ENCODE peak calls at places on chromosomes 12 and 14, in seven cellular contexts. A is body of pancreas, D is astrocyte, T is HCT116, H is HFF-Myc, Q is heart right ventricle, K is psoas muscle. L is an unnamed sample.
A peak's percentile ranks its signal among the peaks of the same experiment; 100 is the strongest.

GRCh38 chr14:68285421-68286179 is 466.0 kb downstream of the RAD51B start:
- DNase-seq in H (no peak), K (no peak), A (peak; percentile 9), Q (no peak), T (no peak), D (no peak), L (no peak)

GRCh38 chr12:17954788-17955187 is 135.2 kb downstream of the RERGL start:
- DNase-seq in Q (no peak), H (no peak), D (no peak), A (no peak), K (no peak), T (no peak), L (no peak)

GRCh38 chr12:114013601-114014345 is 47.6 kb upstream of the RBM19 start:
- DNase-seq in D (no peak), T (peak; percentile 31), H (peak; percentile 40), A (no peak), K (no peak), Q (no peak), L (peak; percentile 56)

GRCh38 chr14:80535171-80535570 is 323.9 kb upstream of the DIO2 start:
- DNase-seq in D (no peak), T (no peak), K (no peak), H (no peak), A (no peak), Q (no peak), L (no peak)

GRCh38 chr12:99983721-99984258 is 946 bp downstream of the ANKS1B start:
- DNase-seq in T (no peak), K (no peak), H (no peak), Q (no peak), D (no peak), A (peak; percentile 3), L (no peak)

GRCh38 chr12:52715416-52715815 is 12.1 kb upstream of the KRT77 start:
- DNase-seq in K (no peak), T (peak; percentile 16), Q (no peak), D (no peak), H (no peak), A (peak; percentile 10), L (no peak)

GRCh38 chr14:60226296-60226695 is 22.7 kb upstream of the PPM1A start:
- DNase-seq in T (no peak), A (no peak), K (no peak), H (no peak), D (no peak), Q (no peak), L (no peak)

GRCh38 chr12:124592050-124592449 is 24.6 kb upstream of the NCOR2 start:
- DNase-seq in T (no peak), A (no peak), Q (no peak), H (no peak), K (no peak), D (peak; percentile 74), L (peak; percentile 53)

GRCh38 chr14:75003250-75004027 is 718 bp downstream of the EIF2B2 start:
- DNase-seq in K (no peak), H (no peak), D (no peak), T (no peak), A (no peak), Q (no peak), L (no peak)

GRCh38 chr14:64948612-64949210 is 6.2 kb upstream of the GPX2 start:
- DNase-seq in H (no peak), K (no peak), D (no peak), A (no peak), T (no peak), Q (no peak), L (no peak)

GRCh38 chr14:22520235-22520634 is 68.8 kb downstream of the DAD1 start:
- DNase-seq in K (no peak), H (peak; percentile 63), Q (no peak), D (peak; percentile 89), A (no peak), T (no peak), L (peak; percentile 11)

GRCh38 chr12:102429755-102430154 is 50.6 kb downstream of the IGF1 start:
- DNase-seq in T (no peak), Q (no peak), A (no peak), K (peak; percentile 44), H (no peak), D (no peak), L (no peak)

GRCh38 chr14:89617471-89618291 is 200.6 kb upstream of the FOXN3 start:
- DNase-seq in D (peak; percentile 66), T (no peak), A (peak; percentile 52), Q (peak; percentile 13), H (no peak), K (peak; percentile 24), L (peak; percentile 51)

GRCh38 chr12:14919455-14919854 is 18.9 kb downstream of the ERP27 start:
- DNase-seq in H (no peak), Q (no peak), A (no peak), D (no peak), K (no peak), T (no peak), L (no peak)

GRCh38 chr14:96581902-96582640 is 79.9 kb downstream of the PAPOLA start:
- DNase-seq in A (no peak), Q (no peak), T (no peak), K (no peak), D (no peak), H (no peak), L (no peak)

GRCh38 chr14:24172261-24172860 is 481 bp downstream of the REC8 start:
- DNase-seq in D (no peak), A (no peak), K (no peak), T (no peak), Q (no peak), H (no peak), L (no peak)

GRCh38 chr14:19878029-19878642 is 3.2 kb downstream of the OR4K2 start:
- DNase-seq in Q (no peak), H (peak; percentile 2), D (no peak), A (no peak), K (no peak), T (peak; percentile 4), L (no peak)

GRCh38 chr12:3218846-3219632 is 141.9 kb downstream of the TSPAN9 start:
- DNase-seq in D (no peak), H (no peak), Q (no peak), T (no peak), K (no peak), A (no peak), L (no peak)

GRCh38 chr14:42869681-42870080 is 1263.0 kb downstream of the LRFN5 start:
- DNase-seq in K (no peak), Q (no peak), A (no peak), H (peak; percentile 11), D (peak; percentile 54), T (no peak), L (no peak)

GRCh38 chr12:18430425-18431048 is 169.2 kb downstream of the PIK3C2G start:
- DNase-seq in H (peak; percentile 21), T (peak; percentile 38), K (no peak), D (peak; percentile 25), A (peak; percentile 59), Q (no peak), L (peak; percentile 53)

GRCh38 chr12:131836193-131836592 is 8.0 kb downstream of the MMP17 start:
- DNase-seq in D (no peak), A (no peak), Q (no peak), T (no peak), K (no peak), H (no peak), L (no peak)
- TF ChIP-seq CTCF in D (peak; percentile 15), A (peak; percentile 14), Q (peak; percentile 43), T (peak; percentile 43), K (no peak), H (peak; percentile 36), L (peak; percentile 78)

GRCh38 chr12:27840229-27840999 is 60.4 kb upstream of the MANSC4 start:
- DNase-seq in Q (no peak), H (no peak), T (no peak), K (no peak), D (no peak), A (no peak), L (peak; percentile 10)
- TF ChIP-seq CTCF in Q (peak; percentile 20), H (peak; percentile 11), T (peak; percentile 66), K (no peak), D (peak; percentile 29), A (peak; percentile 9), L (peak; percentile 75)

DNA sequence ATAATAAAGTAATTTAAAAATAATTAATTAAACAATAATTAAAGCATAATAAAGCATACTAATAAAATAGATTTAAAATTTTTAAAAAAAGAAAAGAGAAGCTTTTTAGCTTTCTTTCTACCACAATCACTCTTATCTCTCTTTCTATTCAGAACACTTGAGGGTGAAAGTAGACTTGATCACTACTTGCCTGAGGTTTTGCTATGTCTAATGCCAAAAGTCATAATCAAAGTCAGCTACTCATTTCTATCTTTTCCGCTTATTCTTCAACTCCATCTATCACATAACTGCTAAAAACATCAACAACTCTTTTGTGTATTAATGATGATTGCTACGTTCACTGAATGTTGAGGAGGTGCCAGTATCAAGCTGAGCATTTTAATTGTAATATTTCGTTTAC is 202.0 kb upstream of the KRR1 start:
- DNase-seq in A (no peak), K (no peak), Q (no peak), D (no peak), H (no peak), T (no peak), L (no peak)
- TF ChIP-seq CTCF in A (no peak), K (no peak), Q (no peak), D (no peak), H (no peak), T (no peak), L (no peak)

GRCh38 chr14:32724864-32725550 is 213.7 kb upstream of the NPAS3 start:
- DNase-seq in D (peak; percentile 93), Q (no peak), K (no peak), T (no peak), A (no peak), H (peak; percentile 58), L (peak; percentile 73)
- TF ChIP-seq CTCF in D (no peak), Q (no peak), K (no peak), T (no peak), A (no peak), H (no peak), L (no peak)